ENCODE peak calls at places on chromosomes 6 and 20, in six cellular contexts. X is upper lobe of right lung, R is Calu3, L is NCI-H1092 treated with DMSO at 0.1 percent for 48 hours, I is transverse colon, O is PC-9. Y is an unnamed sample.

GRCh38 chr6:10177703-10178102 is 237.2 kb downstream of the TFAP2A start:
- DNase-seq in R (no peak), X (no peak), O (no peak), I (no peak), L (no peak), Y (no peak)

GRCh38 chr6:157755752-157756411 is 67.2 kb upstream of the SNX9 start:
- DNase-seq in O (no peak), I (no peak), L (no peak), R (no peak), X (no peak), Y (no peak)

GRCh38 chr6:100300221-100300736 is 164.4 kb downstream of the SIM1 start:
- DNase-seq in O (peak), R (peak), L (no peak), I (no peak), X (no peak), Y (no peak)

GRCh38 chr6:43951063-43951755 is 176.0 kb downstream of the MRPL14 start:
- DNase-seq in X (peak), O (peak), I (peak), L (peak), R (peak), Y (peak)

GRCh38 chr20:1382670-1383069 is 10.2 kb downstream of the FKBP1A start:
- DNase-seq in R (no peak), I (no peak), O (no peak), X (no peak), L (no peak), Y (no peak)

GRCh38 chr6:35224720-35225119 is 11.0 kb downstream of the SCUBE3 start:
- DNase-seq in X (no peak), I (no peak), L (no peak), R (no peak), O (no peak), Y (no peak)

GRCh38 chr6:138545621-138545980 is 46.3 kb upstream of the NHSL1 start:
- DNase-seq in R (no peak), I (peak), X (peak), L (peak), O (no peak), Y (no peak)

GRCh38 chr20:36852187-36852586 is 23.8 kb upstream of the TLDC2 start:
- DNase-seq in L (no peak), R (no peak), I (no peak), X (no peak), O (no peak), Y (no peak)

GRCh38 chr6:145561095-145561820 is 174.1 kb downstream of the EPM2A start:
- DNase-seq in O (no peak), X (no peak), L (no peak), R (no peak), I (no peak), Y (no peak)

GRCh38 chr20:32445539-32446273 is 87.6 kb downstream of the ASXL1 start:
- DNase-seq in O (no peak), R (no peak), L (peak), X (no peak), I (peak), Y (peak)

GRCh38 chr6:80341330-80341729 is 234.9 kb downstream of the BCKDHB start:
- DNase-seq in I (no peak), O (no peak), L (no peak), R (no peak), X (no peak), Y (no peak)

GRCh38 chr6:22007469-22007868 is 289.4 kb downstream of the PRL start:
- DNase-seq in X (no peak), R (no peak), I (no peak), O (no peak), L (no peak), Y (no peak)

GRCh38 chr6:99613705-99614429 is 7.2 kb downstream of the PRDM13 start:
- DNase-seq in X (no peak), I (no peak), O (no peak), L (peak), R (peak), Y (no peak)

GRCh38 chr6:13671742-13672141 is 39.9 kb downstream of the RANBP9 start:
- DNase-seq in I (no peak), X (no peak), R (no peak), L (no peak), O (no peak), Y (no peak)

GRCh38 chr6:44285552-44286284 is 15.5 kb downstream of the TMEM151B start:
- DNase-seq in X (no peak), L (no peak), I (no peak), O (no peak), R (no peak), Y (no peak)

GRCh38 chr6:25253371-25253770 is 25.8 kb upstream of the CARMIL1 start:
- DNase-seq in R (no peak), X (no peak), L (peak), I (no peak), O (no peak), Y (no peak)

GRCh38 chr6:75601608-75602163 is at the start of gene SENP6:
- DNase-seq in R (peak), L (peak), X (peak), O (peak), I (peak), Y (peak)

GRCh38 chr6:167337231-167337630 is 12.3 kb downstream of the TTLL2 start:
- DNase-seq in L (no peak), O (no peak), R (no peak), X (no peak), I (no peak), Y (no peak)

GRCh38 chr6:43086022-43086658 is 10.0 kb downstream of the PTK7 start:
- DNase-seq in L (no peak), O (no peak), X (no peak), R (no peak), I (no peak), Y (no peak)

GRCh38 chr6:71913431-71913830 is 27.1 kb downstream of the RIMS1 start:
- DNase-seq in I (no peak), O (no peak), X (no peak), L (no peak), R (no peak), Y (no peak)

GRCh38 chr20:47358052-47358671 is 1.7 kb upstream of the ZMYND8 start:
- DNase-seq in R (no peak), X (no peak), O (no peak), L (peak), I (no peak), Y (no peak)

GRCh38 chr6:129104131-129104530 is 221.2 kb downstream of the LAMA2 start:
- DNase-seq in O (no peak), L (no peak), R (no peak), X (no peak), I (no peak), Y (no peak)

GRCh38 chr6:116215414-116215813 is 38.5 kb downstream of the TSPYL4 start:
- DNase-seq in L (no peak), I (no peak), R (no peak), O (no peak), X (no peak), Y (no peak)

GRCh38 chr6:107868867-107869611 is 44.9 kb upstream of the SCML4 start:
- DNase-seq in R (no peak), O (no peak), I (no peak), X (no peak), L (no peak), Y (no peak)

GRCh38 chr6:22106445-22106844 is 190.4 kb downstream of the PRL start:
- DNase-seq in X (no peak), R (no peak), I (no peak), L (no peak), O (no peak), Y (no peak)

GRCh38 chr6:15303920-15304291 is 58.0 kb downstream of the JARID2 start:
- DNase-seq in I (no peak), L (no peak), R (no peak), X (no peak), O (no peak), Y (no peak)

GRCh38 chr20:34066476-34067090 is 45.5 kb downstream of the EIF2S2 start:
- DNase-seq in R (no peak), O (no peak), I (no peak), X (no peak), L (no peak), Y (no peak)

GRCh38 chr6:80438728-80439127 is 332.3 kb downstream of the BCKDHB start:
- DNase-seq in L (no peak), I (no peak), X (no peak), O (peak), R (peak), Y (no peak)

GRCh38 chr6:115665310-115665709 is 395.4 kb downstream of the FRK start:
- DNase-seq in O (no peak), X (no peak), I (no peak), L (no peak), R (no peak), Y (no peak)

GRCh38 chr6:166599158-166599557 is 12.7 kb upstream of the RAMACL start:
- DNase-seq in R (no peak), I (no peak), O (no peak), L (no peak), X (no peak), Y (no peak)

GRCh38 chr20:11178946-11179654 is 505.3 kb upstream of the JAG1 start:
- DNase-seq in R (peak), L (no peak), O (peak), I (no peak), X (no peak), Y (no peak)

GRCh38 chr20:35523298-35523888 is 6.1 kb downstream of the C20orf173 start:
- DNase-seq in O (peak), I (no peak), L (no peak), X (no peak), R (peak), Y (peak)

GRCh38 chr20:3158968-3159431 is 665 bp downstream of the FASTKD5 start:
- DNase-seq in R (no peak), I (no peak), L (no peak), X (no peak), O (no peak), Y (no peak)

GRCh38 chr6:139625998-139626975 is 251.8 kb upstream of the CITED2 start:
- DNase-seq in I (no peak), R (no peak), L (no peak), X (no peak), O (no peak), Y (no peak)

Y was measured in BE2C.